ENCODE peak calls at places on chromosomes 5 and 9, in nine cellular contexts. Q is fibroblast of the aortic adventitia; Z is kidney glomerular epithelial cell; O is B cell; X is M059J; N is stimulated activated CD4-positive, alpha-beta T cell treated with anti-CD3 and anti-CD28 coated beads, Interleukin-4, amount 100 ng/mL, for 48 hours; E is cardiac muscle cell; L is midbrain; J is neuronal stem cell. A is an unnamed sample.

GRCh38 chr9:108486791-108487190 is 369.0 kb downstream of the ACTL7B start:
- DNase-seq in N (no peak), O (no peak), Q (no peak), L (no peak), Z (peak), J (no peak), X (peak), E (no peak), A (peak)

GRCh38 chr9:101668466-101668865 is 70.0 kb downstream of the GRIN3A start:
- DNase-seq in O (no peak), L (no peak), Z (no peak), X (no peak), N (no peak), Q (no peak), J (no peak), E (no peak), A (no peak)

GRCh38 chr5:1208743-1209551 is 7.6 kb downstream of the SLC6A19 start:
- DNase-seq in O (no peak), Z (peak), N (no peak), Q (peak), L (no peak), J (peak), E (peak), X (peak), A (no peak)

GRCh38 chr9:37029776-37030590 is 4.1 kb downstream of the PAX5 start:
- DNase-seq in L (no peak), N (peak), Z (no peak), J (no peak), E (no peak), X (no peak), O (peak), Q (no peak), A (no peak)

GRCh38 chr9:88776717-88777497 is 214.4 kb upstream of the S1PR3 start:
- DNase-seq in X (peak), J (no peak), E (no peak), Z (peak), Q (peak), O (peak), L (no peak), N (no peak), A (peak)

GRCh38 chr9:3740690-3741419 is 215.1 kb upstream of the RFX3 start:
- DNase-seq in J (no peak), N (no peak), O (no peak), L (no peak), Z (peak), Q (no peak), E (no peak), X (peak), A (no peak)

GRCh38 chr5:102937916-102938315 is 182.0 kb downstream of the GIN1 start:
- DNase-seq in O (no peak), L (no peak), Z (no peak), X (peak), N (no peak), Q (no peak), E (no peak), J (no peak), A (no peak)

GRCh38 chr5:173557123-173557903 is 59.1 kb downstream of the BOD1 start:
- DNase-seq in N (no peak), Q (no peak), X (no peak), L (peak), O (no peak), Z (no peak), E (no peak), J (no peak), A (no peak)

GRCh38 chr9:84919498-84919897 is 250.0 kb downstream of the NTRK2 start:
- DNase-seq in J (no peak), N (no peak), E (no peak), X (no peak), L (no peak), O (no peak), Z (no peak), Q (no peak), A (no peak)

GRCh38 chr5:140556438-140556837 is 835 bp downstream of the SRA1 start:
- DNase-seq in N (no peak), L (no peak), J (no peak), X (peak), Q (peak), O (no peak), Z (no peak), E (no peak), A (no peak)

GRCh38 chr9:38619556-38620447 is 594 bp downstream of the ANKRD18A start:
- DNase-seq in J (no peak), X (no peak), L (no peak), Z (peak), O (peak), E (peak), N (peak), Q (no peak), A (no peak)

GRCh38 chr9:121700165-121700830 is 48.9 kb downstream of the DAB2IP start:
- DNase-seq in E (peak), X (peak), Q (peak), N (peak), O (peak), Z (peak), J (peak), L (peak), A (no peak)

GRCh38 chr5:38948501-38948900 is 102.7 kb downstream of the OSMR start:
- DNase-seq in L (no peak), Q (peak), J (no peak), O (no peak), Z (no peak), N (no peak), E (no peak), X (no peak), A (no peak)

GRCh38 chr9:108580021-108580439 is 275.8 kb downstream of the ACTL7B start:
- DNase-seq in X (peak), Q (peak), E (no peak), Z (no peak), O (no peak), J (no peak), L (no peak), N (no peak), A (peak)

GRCh38 chr9:79651251-79651795 is 79.6 kb downstream of the TLE4 start:
- DNase-seq in Q (no peak), N (no peak), E (no peak), J (no peak), L (peak), Z (no peak), O (no peak), X (no peak), A (no peak)

GRCh38 chr5:68225911-68226563 is 10.5 kb downstream of the PIK3R1 start:
- DNase-seq in X (no peak), Z (no peak), O (no peak), E (peak), L (no peak), N (no peak), Q (no peak), J (no peak), A (no peak)

GRCh38 chr5:84403773-84404172 is 19.1 kb upstream of the EDIL3 start:
- DNase-seq in X (peak), O (no peak), Z (peak), J (no peak), N (no peak), Q (peak), E (no peak), L (no peak), A (peak)

GRCh38 chr5:132294728-132295504 is 722 bp downstream of the SLC22A4 start:
- DNase-seq in Q (peak), O (peak), J (no peak), Z (peak), E (peak), N (peak), L (no peak), X (peak), A (no peak)

GRCh38 chr5:17132444-17133083 is 84.9 kb upstream of the BASP1 start:
- DNase-seq in L (peak), X (peak), Z (peak), N (no peak), E (peak), J (no peak), Q (peak), O (peak), A (no peak)

GRCh38 chr9:9719373-9720112 is 893.3 kb downstream of the PTPRD start:
- DNase-seq in X (no peak), O (no peak), J (no peak), Q (no peak), L (no peak), Z (no peak), E (no peak), N (no peak), A (no peak)

GRCh38 chr5:119706049-119706448 is 76.7 kb downstream of the FAM170A start:
- DNase-seq in Q (no peak), Z (no peak), O (no peak), N (no peak), X (no peak), L (no peak), J (no peak), E (no peak), A (no peak)

A was measured in epithelial cell of proximal tubule.